ENCODE peak calls at places on chromosome 2, in eight cellular contexts. M is MM.1S, E is astrocyte, G is fibroblast of lung, Z is HepG2, F is neural progenitor cell, O is H1, P is PC-9. T is an unnamed sample. For H3K4me1, the result is how much of the 10 kb centered on the place peaks cover.

GRCh38 chr2:208101716-208102631 is 22.4 kb downstream of the CRYGD start:
- DNase-seq in M (no peak), E (peak), G (peak), Z (peak), F (peak), O (no peak), P (no peak), T (peak)

GRCh38 chr2:74014813-74015212 is 30.1 kb downstream of the TET3 start:
- DNase-seq in M (no peak), E (no peak), G (no peak), Z (no peak), F (no peak), O (no peak), P (no peak), T (no peak)

GRCh38 chr2:74162951-74163350 is 15.2 kb upstream of the BOLA3 start:
- DNase-seq in M (no peak), E (no peak), G (no peak), Z (no peak), F (no peak), O (no peak), P (no peak), T (no peak)

GRCh38 chr2:176364578-176364977 is 95.3 kb downstream of the MTX2 start:
- DNase-seq in M (no peak), E (no peak), G (no peak), Z (no peak), F (no peak), O (no peak), P (no peak), T (no peak)

GRCh38 chr2:208586516-208586915 is 179.9 kb downstream of the PTH2R start:
- DNase-seq in M (no peak), E (no peak), G (no peak), Z (no peak), F (no peak), O (no peak), P (no peak), T (no peak)

GRCh38 chr2:30272761-30273573 is 41.6 kb downstream of the LBH start:
- DNase-seq in M (no peak), E (peak), G (peak), Z (no peak), F (no peak), O (no peak), P (peak), T (no peak)

GRCh38 chr2:234164499-234165409 is 114.3 kb downstream of the SPP2 start:
- DNase-seq in M (no peak), E (no peak), G (no peak), Z (no peak), F (no peak), O (no peak), P (no peak), T (no peak)

GRCh38 chr2:147501973-147502372 is 342.9 kb upstream of the ACVR2A start:
- DNase-seq in M (no peak), E (no peak), G (no peak), Z (no peak), F (no peak), O (no peak), P (no peak), T (no peak)

GRCh38 chr2:197198890-197199289 is 111.7 kb downstream of the ANKRD44 start:
- DNase-seq in M (peak), E (no peak), G (no peak), Z (no peak), F (no peak), O (no peak), P (no peak), T (no peak)

GRCh38 chr2:29632018-29632417 is 289.4 kb downstream of the ALK start:
- DNase-seq in M (no peak), E (peak), G (peak), Z (no peak), F (no peak), O (no peak), P (no peak), T (no peak)

GRCh38 chr2:65228249-65228750 is 669 bp downstream of the ACTR2 start:
- DNase-seq in M (peak), E (peak), G (peak), Z (peak), F (no peak), O (no peak), P (no peak), T (no peak)

GRCh38 chr2:128275498-128276045 is 43.1 kb downstream of the HS6ST1 start:
- DNase-seq in M (no peak), E (no peak), G (no peak), Z (no peak), F (no peak), O (no peak), P (no peak), T (no peak)

GRCh38 chr2:40545645-40546044 is 93.8 kb upstream of the SLC8A1 start:
- DNase-seq in M (no peak), E (no peak), G (no peak), Z (no peak), F (no peak), O (no peak), P (no peak), T (no peak)

GRCh38 chr2:128406629-128407252 is 88.1 kb upstream of the HS6ST1 start:
- DNase-seq in M (no peak), E (no peak), G (no peak), Z (no peak), F (no peak), O (no peak), P (no peak), T (no peak)

GRCh38 chr2:231000211-231000904 is 4.4 kb downstream of the SPATA3 start:
- DNase-seq in M (no peak), E (no peak), G (no peak), Z (peak), F (peak), O (peak), P (no peak), T (no peak)

GRCh38 chr2:236934166-236934565 is 151.5 kb upstream of the COPS8 start:
- DNase-seq in M (no peak), E (no peak), G (no peak), Z (no peak), F (no peak), O (no peak), P (no peak), T (no peak)

GRCh38 chr2:52383541-52383940 is 1351.6 kb upstream of the NRXN1 start:
- DNase-seq in M (no peak), E (no peak), G (no peak), Z (no peak), F (no peak), O (no peak), P (no peak), T (no peak)

GRCh38 chr2:68971591-68972231 is 2.7 kb upstream of the GKN1 start:
- DNase-seq in M (no peak), E (peak), G (peak), Z (no peak), F (no peak), O (no peak), P (peak), T (no peak)

GRCh38 chr2:85445316-85446295 is 27.1 kb downstream of the SH2D6 start:
- DNase-seq in M (no peak), E (peak), G (peak), Z (no peak), F (no peak), O (no peak), P (peak), T (no peak)

GRCh38 chr2:60432202-60432601 is 121.3 kb downstream of the BCL11A start:
- DNase-seq in M (no peak), E (no peak), G (no peak), Z (no peak), F (no peak), O (no peak), P (no peak), T (no peak)

GRCh38 chr2:238059505-238059904 is 1.3 kb upstream of the SCLY start:
- DNase-seq in M (no peak), E (no peak), G (no peak), Z (no peak), F (no peak), O (no peak), P (no peak), T (no peak)

GRCh38 chr2:120832296-120833070 is 96.8 kb downstream of the GLI2 start:
- DNase-seq in M (no peak), E (no peak), G (no peak), Z (no peak), F (no peak), O (no peak), P (no peak), T (no peak)

GRCh38 chr2:53435610-53436009 is 332.0 kb upstream of the CHAC2 start:
- DNase-seq in M (no peak), E (no peak), G (no peak), Z (no peak), F (no peak), O (no peak), P (no peak), T (no peak)

GRCh38 chr2:120921457-120921856 is 185.8 kb downstream of the GLI2 start:
- DNase-seq in M (no peak), E (no peak), G (no peak), Z (no peak), F (no peak), O (no peak), P (no peak), T (no peak)

GRCh38 chr2:6011871-6012380 is 319.7 kb downstream of the SOX11 start:
- DNase-seq in M (no peak), E (no peak), G (no peak), Z (no peak), F (peak), O (no peak), P (no peak), T (no peak)

GRCh38 chr2:170554278-170554955 is 160.7 kb upstream of the SP5 start:
- DNase-seq in M (no peak), E (peak), G (peak), Z (no peak), F (no peak), O (no peak), P (no peak), T (no peak)

GRCh38 chr2:194721227-194721626 is 935.8 kb upstream of the SLC39A10 start:
- DNase-seq in M (no peak), E (no peak), G (no peak), Z (no peak), F (no peak), O (no peak), P (no peak), T (no peak)
- TF ChIP-seq EZH2 in M (no peak), E (no peak), G (no peak), Z (no peak), F (no peak), O (no peak), P (no peak), T (no peak)

GRCh38 chr2:20339012-20339411 is 11.6 kb downstream of the PUM2 start:
- DNase-seq in M (no peak), E (no peak), G (no peak), Z (no peak), F (no peak), O (no peak), P (no peak), T (no peak)
- H3K4me1 ChIP-seq in M (under half), E (under half), G (under half), Z (half or more), F (under half), O (under half), P (under half), T (under half)

GRCh38 chr2:15770606-15771005 is 169.7 kb upstream of the MYCN start:
- DNase-seq in M (no peak), E (no peak), G (no peak), Z (no peak), F (no peak), O (no peak), P (no peak), T (no peak)
- TF ChIP-seq EZH2 in M (no peak), E (no peak), G (no peak), Z (no peak), F (no peak), O (no peak), P (no peak), T (no peak)

GRCh38 chr2:160293401-160293911 is 93.4 kb upstream of the ITGB6 start:
- DNase-seq in M (no peak), E (peak), G (peak), Z (no peak), F (no peak), O (no peak), P (no peak), T (no peak)

GRCh38 chr2:160292225-160292624 is 92.2 kb upstream of the ITGB6 start:
- DNase-seq in M (no peak), E (no peak), G (no peak), Z (peak), F (no peak), O (no peak), P (no peak), T (no peak)

GRCh38 chr2:160289803-160290202 is 89.7 kb upstream of the ITGB6 start:
- DNase-seq in M (no peak), E (no peak), G (no peak), Z (no peak), F (no peak), O (no peak), P (no peak), T (no peak)

GRCh38 chr2:160290590-160290989 is 90.5 kb upstream of the ITGB6 start:
- DNase-seq in M (no peak), E (no peak), G (no peak), Z (no peak), F (no peak), O (no peak), P (no peak), T (no peak)

DNA sequence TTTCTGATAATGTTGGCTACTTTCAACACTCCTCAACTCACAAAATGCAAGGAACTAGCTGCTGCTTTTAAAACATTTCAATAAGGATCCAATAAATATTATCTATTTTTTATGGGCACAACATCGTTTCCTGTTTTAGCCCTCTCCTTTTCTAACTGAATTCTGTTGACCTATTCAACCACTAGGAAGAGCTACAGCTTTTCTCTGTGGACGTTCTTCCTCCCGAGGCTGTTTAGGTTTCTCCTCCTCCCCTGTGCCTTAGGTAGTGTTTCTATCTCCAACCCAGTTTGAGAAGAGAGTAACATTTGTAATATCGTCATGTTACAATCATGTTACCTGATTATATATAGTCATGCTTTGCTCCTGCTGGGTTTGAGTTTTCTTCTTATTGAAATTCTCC is 91.3 kb upstream of the ITGB6 start:
- DNase-seq in M (no peak), E (no peak), G (no peak), Z (no peak), F (no peak), O (no peak), P (no peak), T (no peak)
- H3K4me1 ChIP-seq in M (under half), E (under half), G (under half), Z (under half), F (under half), O (under half), P (under half), T (under half)

DNA sequence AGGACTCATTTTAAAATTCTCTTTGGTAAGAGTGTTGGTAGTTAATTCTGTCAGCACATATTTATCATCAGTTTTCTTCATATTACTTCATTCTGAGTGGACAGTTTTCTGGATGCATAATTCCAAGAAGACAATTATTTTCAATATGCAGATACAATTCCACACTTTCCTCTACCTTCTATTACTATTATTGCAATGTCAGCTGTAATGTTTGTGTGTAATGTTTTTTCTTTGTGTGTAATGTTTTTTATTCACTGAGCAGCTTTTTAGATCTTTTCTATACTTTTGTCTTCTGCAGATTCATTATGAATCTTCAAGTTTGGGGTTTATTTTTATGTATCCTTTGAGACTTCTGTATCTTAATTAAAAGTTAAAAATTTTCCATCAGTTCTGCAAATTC is 264.0 kb upstream of the VRK2 start:
- DNase-seq in M (no peak), E (no peak), G (no peak), Z (no peak), F (no peak), O (no peak), P (no peak), T (no peak)
- TF ChIP-seq EZH2 in M (no peak), E (no peak), G (no peak), Z (no peak), F (no peak), O (no peak), P (no peak), T (no peak)

T was measured in HCT116.